ENCODE peak calls at places on chromosome 14, in six cellular contexts. X is heart left ventricle; O is CD4-positive, alpha-beta memory T cell; C is CD4-positive, CD25-positive, alpha-beta regulatory T cell; M is lung; F is HCT116. T is an unnamed sample.

GRCh38 chr14:49641697-49642129 is 6.7 kb upstream of the DNAAF2 start:
- DNase-seq in X (no peak), M (no peak), F (no peak), C (no peak), O (no peak), T (peak; percentile 18)

GRCh38 chr14:105974902-105975301 is 448.5 kb downstream of the TMEM121 start:
- DNase-seq in X (no peak), F (peak; percentile 8), O (peak; percentile 29), M (no peak), C (peak; percentile 54), T (no peak)

GRCh38 chr14:105855893-105856675 is 329.7 kb downstream of the TMEM121 start:
- DNase-seq in C (no peak), O (no peak), X (no peak), M (no peak), F (no peak), T (no peak)

GRCh38 chr14:77027538-77028383 is 747 bp downstream of the IRF2BPL start:
- DNase-seq in O (peak; percentile 77), F (no peak), C (peak; percentile 51), X (peak; percentile 86), M (peak; percentile 74), T (peak; percentile 65)

GRCh38 chr14:37145395-37145794 is 27.0 kb downstream of the SLC25A21 start:
- DNase-seq in X (no peak), C (no peak), F (no peak), M (no peak), O (no peak), T (no peak)

GRCh38 chr14:51978566-51979398 is 10.6 kb upstream of the RTRAF start:
- DNase-seq in C (peak; percentile 70), M (peak; percentile 79), F (peak; percentile 72), O (peak; percentile 72), X (peak; percentile 74), T (peak; percentile 74)

GRCh38 chr14:33596211-33597080 is 354.4 kb downstream of the EGLN3 start:
- DNase-seq in C (no peak), X (no peak), F (no peak), O (no peak), M (no peak), T (no peak)

GRCh38 chr14:104011824-104012517 is 69.6 kb upstream of the RD3L start:
- DNase-seq in M (peak; percentile 74), F (no peak), C (no peak), X (no peak), O (no peak), T (no peak)

GRCh38 chr14:38039526-38039925 is 168.2 kb upstream of the SSTR1 start:
- DNase-seq in O (no peak), F (no peak), X (no peak), C (no peak), M (no peak), T (no peak)

GRCh38 chr14:39582028-39582654 is 149.9 kb upstream of the FBXO33 start:
- DNase-seq in C (no peak), X (no peak), M (no peak), O (no peak), F (no peak), T (no peak)

DNA sequence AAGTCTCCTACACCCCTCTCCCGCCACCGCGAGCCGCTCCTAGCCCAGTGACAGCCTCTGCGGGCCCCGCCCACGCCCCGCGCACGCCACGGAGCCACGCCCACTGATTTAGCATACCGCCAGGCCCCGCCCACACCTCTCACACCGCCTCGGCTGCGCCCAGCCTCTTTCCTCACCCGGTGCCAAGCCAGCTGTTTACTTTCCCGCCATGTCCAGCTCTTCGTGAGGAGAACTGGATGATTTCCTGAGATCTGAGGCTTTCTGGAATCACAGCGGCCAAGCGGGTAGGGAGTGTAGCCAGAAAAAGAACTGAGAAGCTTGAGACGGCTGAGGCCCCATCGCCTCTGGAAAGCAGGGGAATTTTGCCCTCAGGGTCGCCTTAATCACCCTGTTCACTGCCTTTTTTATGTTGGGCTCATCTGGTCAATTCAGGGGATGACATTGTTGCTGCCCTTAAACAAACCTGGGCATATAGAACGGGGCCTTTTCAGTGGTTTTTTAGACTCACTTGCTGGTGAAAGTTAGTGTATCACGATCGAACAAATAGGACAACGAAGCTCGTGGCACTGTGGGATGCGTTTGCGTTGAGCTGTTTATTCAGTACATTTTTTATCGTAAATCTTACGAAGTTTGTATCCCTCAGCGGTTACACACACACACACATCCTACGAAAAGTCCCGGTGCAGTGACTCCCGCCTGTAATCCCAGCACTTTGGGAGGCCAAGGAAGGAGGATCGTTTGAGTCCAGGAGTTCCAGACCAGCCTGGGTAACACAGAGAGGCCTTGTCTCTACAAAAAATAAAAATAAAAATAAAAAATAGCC is at the start of gene RNF212B:
- DNase-seq in F (peak; percentile 44), X (peak; percentile 82), M (peak; percentile 93), O (peak; percentile 67), C (peak; percentile 40), T (peak; percentile 58)
- H3K4me3 ChIP-seq in F (peak within 1 kb of the TSS; percentile 24), X (no peak within 1 kb of the TSS), M (no peak within 1 kb of the TSS), O (no peak within 1 kb of the TSS), C (no peak within 1 kb of the TSS), T (peak within 1 kb of the TSS; percentile 29)

GRCh38 chr14:67911506-67911905 is 91.9 kb downstream of the RAD51B start:
- DNase-seq in F (no peak), C (no peak), X (no peak), O (no peak), M (no peak), T (no peak)

DNA sequence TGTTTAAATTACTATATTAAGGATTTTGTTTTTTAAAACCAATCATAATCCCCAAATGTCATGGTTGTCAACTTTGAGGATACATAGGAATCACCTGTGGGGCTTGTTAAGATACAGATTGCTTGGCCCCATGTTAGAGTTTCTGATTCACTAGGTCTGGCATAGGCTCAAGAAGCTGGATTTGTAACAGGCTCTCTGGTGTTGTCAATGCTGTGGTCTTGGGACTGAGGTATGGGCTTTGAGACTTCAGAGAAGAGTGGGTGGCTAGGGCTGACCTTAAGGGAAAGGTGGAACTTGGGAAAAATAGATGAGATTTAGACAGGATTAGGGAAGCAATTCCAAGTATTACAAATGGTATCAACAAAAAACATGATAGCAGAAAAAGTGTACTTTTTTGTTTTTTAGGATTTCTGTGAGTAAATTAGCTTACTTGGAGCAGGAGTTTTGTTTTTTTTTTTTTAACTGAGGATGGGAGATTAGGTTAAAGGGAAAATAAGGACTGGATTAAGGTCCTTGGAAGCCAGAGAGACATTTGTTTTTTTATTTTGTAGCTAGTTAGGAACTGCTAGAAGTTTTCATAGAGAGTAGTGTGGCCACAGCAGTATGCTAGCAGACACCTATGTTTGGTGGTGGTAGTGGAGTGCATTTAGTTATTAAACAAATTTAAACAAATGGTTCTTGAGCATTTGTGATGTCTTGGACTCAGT is 88.6 kb downstream of the RAD51B start:
- DNase-seq in F (no peak), X (no peak), M (no peak), O (no peak), C (no peak), T (no peak)
- H3K4me3 ChIP-seq in F (no peak overlapping the region), X (no peak overlapping the region), M (no peak overlapping the region), O (no peak overlapping the region), C (no peak overlapping the region), T (no peak overlapping the region)

DNA sequence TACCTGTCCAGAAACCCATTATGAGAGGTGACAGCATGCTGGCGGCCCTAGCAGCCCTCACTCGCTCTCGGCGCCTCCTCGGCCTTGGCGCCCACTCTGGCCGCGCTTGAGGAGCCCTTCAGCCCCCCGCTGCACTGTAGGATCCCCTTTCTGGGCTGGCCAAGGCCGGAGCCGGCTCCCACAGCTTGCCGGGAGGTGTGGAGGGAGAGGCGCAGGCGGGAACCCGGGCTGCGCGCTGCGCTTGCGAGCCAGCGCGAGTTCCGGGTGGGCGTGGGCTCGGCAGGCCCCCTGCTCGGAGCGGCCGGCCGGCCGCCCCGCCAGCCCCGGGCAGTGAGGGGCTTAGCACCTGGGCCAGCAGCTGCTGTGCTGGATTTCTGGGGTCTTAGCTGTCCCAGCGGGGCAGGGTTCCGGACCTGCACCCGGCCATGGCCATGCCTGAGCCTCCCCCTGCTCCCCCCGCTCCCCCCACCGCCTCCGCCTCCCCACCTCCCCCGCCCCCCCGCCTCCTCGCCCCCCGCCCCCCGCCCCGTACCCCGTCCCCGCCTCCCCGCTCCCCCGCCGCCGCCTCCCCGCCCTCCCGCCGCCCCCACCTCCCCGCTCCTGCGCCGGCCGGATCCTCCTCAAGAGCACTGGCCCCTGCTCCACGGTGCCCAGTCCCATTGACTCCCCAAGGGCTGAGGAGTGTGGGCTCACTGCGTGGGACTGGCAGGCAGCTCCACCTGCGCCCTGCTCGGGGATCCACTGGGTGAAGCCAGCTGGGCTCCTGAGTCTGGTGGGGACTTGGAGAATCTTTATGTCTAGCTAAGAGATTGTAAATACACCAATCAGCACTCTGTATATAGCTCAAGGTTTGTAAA is 163.1 kb downstream of the KLHL28 start:
- DNase-seq in C (no peak), M (no peak), F (no peak), O (no peak), X (no peak), T (no peak)
- H3K4me3 ChIP-seq in C (no peak overlapping the region), M (peak overlapping the region; percentile 16), F (no peak overlapping the region), O (no peak overlapping the region), X (no peak overlapping the region), T (peak overlapping the region; percentile 32)

GRCh38 chr14:85528080-85528881 is 1.7 kb upstream of the FLRT2 start:
- DNase-seq in F (no peak), C (no peak), O (no peak), M (no peak), X (peak; percentile 38), T (peak; percentile 83)
- H3K4me3 ChIP-seq in F (no peak overlapping the region), C (no peak overlapping the region), O (no peak overlapping the region), M (no peak overlapping the region), X (peak overlapping the region; percentile 22), T (peak overlapping the region; percentile 77)

DNA sequence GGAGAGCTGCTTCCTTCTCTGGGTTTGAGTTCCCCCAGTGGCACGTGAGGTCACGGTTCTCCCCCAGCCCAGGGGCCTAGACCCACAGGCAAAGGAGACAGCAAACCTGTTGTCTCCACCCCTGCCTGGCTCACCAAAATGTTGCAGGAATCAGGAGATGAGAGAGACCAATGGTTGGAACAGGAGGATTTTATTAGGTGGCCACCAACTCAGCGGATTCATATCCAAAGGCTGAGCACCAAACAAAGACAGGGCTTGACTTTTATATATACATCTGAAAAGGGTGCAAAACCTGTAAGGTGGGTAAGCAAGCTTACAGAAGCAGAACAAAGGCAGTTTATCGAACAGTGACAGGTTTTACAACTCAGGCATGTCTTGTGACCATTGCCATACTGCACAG is 9.2 kb upstream of the ADAM21 start:
- DNase-seq in M (no peak), O (no peak), F (peak; percentile 10), X (no peak), C (no peak), T (no peak)
- H3K4me3 ChIP-seq in M (no peak overlapping the region), O (no peak overlapping the region), F (no peak overlapping the region), X (no peak overlapping the region), C (no peak overlapping the region), T (no peak overlapping the region)

GRCh38 chr14:101950100-101950499 is 14.3 kb upstream of the DYNC1H1 start:
- DNase-seq in F (no peak), C (no peak), M (no peak), X (no peak), O (no peak), T (no peak)
- H3K4me3 ChIP-seq in F (no peak overlapping the region), C (no peak overlapping the region), M (no peak overlapping the region), X (no peak overlapping the region), O (no peak overlapping the region), T (no peak overlapping the region)

T was measured in brain microvascular endothelial cell.